ENCODE peak calls at places on chromosome 1, in five cellular contexts. G is iPS-NIHi11, C is PC-3, Y is stromal cell of bone marrow, X is amygdala. L is an unnamed sample.
A peak's percentile ranks its signal among the peaks of the same experiment; 100 is the strongest.

GRCh38 chr1:113917400-113918082 is 11.6 kb upstream of the HIPK1 start:
- DNase-seq in X (no peak), G (no peak), C (peak; percentile 74), Y (no peak), L (no peak)

GRCh38 chr1:48750089-48750488 is 26.6 kb downstream of the BEND5 start:
- DNase-seq in X (no peak), C (no peak), Y (no peak), G (no peak), L (no peak)

GRCh38 chr1:10530281-10530740 is 55.6 kb downstream of the PEX14 start:
- DNase-seq in G (peak; percentile 84), C (no peak), Y (no peak), X (no peak), L (peak; percentile 51)

GRCh38 chr1:221174598-221174997 is 295.4 kb downstream of the HLX start:
- DNase-seq in G (peak; percentile 22), X (no peak), Y (peak; percentile 31), C (no peak), L (no peak)

GRCh38 chr1:25926731-25927496 is 20.7 kb upstream of the STMN1 start:
- DNase-seq in Y (no peak), X (no peak), C (no peak), G (no peak), L (peak; percentile 59)

GRCh38 chr1:27554293-27554692 is 49.7 kb downstream of the AHDC1 start:
- DNase-seq in Y (no peak), C (no peak), G (no peak), X (no peak), L (no peak)

GRCh38 chr1:225321784-225322183 is 106.1 kb downstream of the LBR start:
- DNase-seq in Y (no peak), G (no peak), C (no peak), X (no peak), L (no peak)

GRCh38 chr1:203661572-203661971 is 34.9 kb downstream of the ATP2B4 start:
- DNase-seq in C (peak; percentile 75), Y (no peak), X (no peak), G (no peak), L (no peak)

GRCh38 chr1:30478799-30479198 is 244.6 kb downstream of the MATN1 start:
- DNase-seq in C (no peak), Y (no peak), X (no peak), G (no peak), L (no peak)

GRCh38 chr1:66239834-66240233 is 294.1 kb upstream of the SGIP1 start:
- DNase-seq in Y (no peak), C (no peak), G (no peak), X (no peak), L (no peak)

GRCh38 chr1:21944261-21945074 is 7.4 kb upstream of the HSPG2 start:
- DNase-seq in G (peak; percentile 77), C (no peak), X (no peak), Y (no peak), L (no peak)

GRCh38 chr1:56954664-56955063 is 11.2 kb downstream of the C8B start:
- DNase-seq in Y (no peak), X (no peak), G (no peak), C (no peak), L (no peak)

GRCh38 chr1:31133368-31133767 is 67.9 kb upstream of the PUM1 start:
- DNase-seq in Y (no peak), G (no peak), C (no peak), X (no peak), L (no peak)

GRCh38 chr1:162676767-162677166 is 44.5 kb downstream of the DDR2 start:
- DNase-seq in G (no peak), C (no peak), X (no peak), Y (peak; percentile 80), L (no peak)

GRCh38 chr1:230067871-230068814 is 1.1 kb downstream of the GALNT2 start:
- DNase-seq in X (no peak), G (peak; percentile 68), Y (no peak), C (peak; percentile 41), L (peak; percentile 20)

GRCh38 chr1:48697066-48697707 is 79.5 kb downstream of the BEND5 start:
- DNase-seq in X (no peak), C (peak; percentile 72), Y (peak; percentile 12), G (peak; percentile 68), L (peak; percentile 84)